ENCODE peak calls at places on chromosomes 2 and 18, in four cellular contexts. L, J, Z and Y are unnamed samples.

GRCh38 chr2:217429981-217430500 is 570.2 kb upstream of the TNP1 start:
- DNase-seq in L (no peak), J (no peak), Z (no peak), Y (no peak)

GRCh38 chr18:11866764-11867163 is 15.6 kb downstream of the CHMP1B start:
- DNase-seq in L (no peak), J (no peak), Z (no peak), Y (peak; percentile 38)

GRCh38 chr2:146374505-146374904 is 1470.3 kb upstream of the ACVR2A start:
- DNase-seq in L (no peak), J (no peak), Z (no peak), Y (no peak)

GRCh38 chr2:8719528-8719927 is 37.7 kb downstream of the ID2 start:
- DNase-seq in L (no peak), J (no peak), Z (no peak), Y (no peak)

GRCh38 chr2:39380525-39381150 is 56.4 kb downstream of the MAP4K3 start:
- DNase-seq in L (no peak), J (no peak), Z (no peak), Y (no peak)

GRCh38 chr18:8776013-8776515 is 70.7 kb downstream of the MTCL1 start:
- DNase-seq in L (no peak), J (no peak), Z (no peak), Y (no peak)

GRCh38 chr2:157468931-157469708 is 25.2 kb upstream of the CYTIP start:
- DNase-seq in L (peak; percentile 95), J (no peak), Z (no peak), Y (no peak)

GRCh38 chr2:224983719-224984388 is 58.4 kb downstream of the DOCK10 start:
- DNase-seq in L (no peak), J (no peak), Z (no peak), Y (no peak)

GRCh38 chr2:239399404-239399999 is 1.3 kb downstream of the HDAC4 start:
- DNase-seq in L (no peak), J (no peak), Z (peak; percentile 75), Y (peak; percentile 10)

GRCh38 chr2:237280937-237281336 is 133.0 kb downstream of the COL6A3 start:
- DNase-seq in L (no peak), J (no peak), Z (no peak), Y (no peak)

GRCh38 chr2:88181511-88181910 is 11.4 kb downstream of the THNSL2 start:
- DNase-seq in L (no peak), J (no peak), Z (no peak), Y (no peak)

GRCh38 chr18:42929857-42930256 is 185.6 kb downstream of the RIT2 start:
- DNase-seq in L (no peak), J (no peak), Z (no peak), Y (no peak)

GRCh38 chr2:68284896-68285295 is 32.6 kb upstream of the PPP3R1 start:
- DNase-seq in L (no peak), J (no peak), Z (no peak), Y (no peak)

GRCh38 chr2:216082805-216083204 is 1.1 kb downstream of the TMEM169 start:
- DNase-seq in L (no peak), J (no peak), Z (peak; percentile 40), Y (no peak)

GRCh38 chr2:162686336-162686735 is 152.2 kb downstream of the KCNH7 start:
- DNase-seq in L (no peak), J (no peak), Z (no peak), Y (no peak)

GRCh38 chr18:73691118-73691517 is 456.5 kb downstream of the FBXO15 start:
- DNase-seq in L (no peak), J (no peak), Z (no peak), Y (no peak)

GRCh38 chr2:12791906-12792305 is 75.2 kb downstream of the TRIB2 start:
- DNase-seq in L (no peak), J (no peak), Z (no peak), Y (no peak)

GRCh38 chr2:45131587-45131986 is 122.3 kb upstream of the SIX2 start:
- DNase-seq in L (no peak), J (no peak), Z (no peak), Y (no peak)

GRCh38 chr2:137708311-137708710 is 256.0 kb upstream of the HNMT start:
- DNase-seq in L (no peak), J (no peak), Z (no peak), Y (no peak)

GRCh38 chr2:172196768-172197322 is 94.1 kb upstream of the DLX2 start:
- DNase-seq in L (no peak), J (no peak), Z (no peak), Y (no peak)

GRCh38 chr2:66430906-66431619 is 3.9 kb upstream of the MEIS1 start:
- DNase-seq in L (no peak), J (no peak), Z (no peak), Y (no peak)

DNA sequence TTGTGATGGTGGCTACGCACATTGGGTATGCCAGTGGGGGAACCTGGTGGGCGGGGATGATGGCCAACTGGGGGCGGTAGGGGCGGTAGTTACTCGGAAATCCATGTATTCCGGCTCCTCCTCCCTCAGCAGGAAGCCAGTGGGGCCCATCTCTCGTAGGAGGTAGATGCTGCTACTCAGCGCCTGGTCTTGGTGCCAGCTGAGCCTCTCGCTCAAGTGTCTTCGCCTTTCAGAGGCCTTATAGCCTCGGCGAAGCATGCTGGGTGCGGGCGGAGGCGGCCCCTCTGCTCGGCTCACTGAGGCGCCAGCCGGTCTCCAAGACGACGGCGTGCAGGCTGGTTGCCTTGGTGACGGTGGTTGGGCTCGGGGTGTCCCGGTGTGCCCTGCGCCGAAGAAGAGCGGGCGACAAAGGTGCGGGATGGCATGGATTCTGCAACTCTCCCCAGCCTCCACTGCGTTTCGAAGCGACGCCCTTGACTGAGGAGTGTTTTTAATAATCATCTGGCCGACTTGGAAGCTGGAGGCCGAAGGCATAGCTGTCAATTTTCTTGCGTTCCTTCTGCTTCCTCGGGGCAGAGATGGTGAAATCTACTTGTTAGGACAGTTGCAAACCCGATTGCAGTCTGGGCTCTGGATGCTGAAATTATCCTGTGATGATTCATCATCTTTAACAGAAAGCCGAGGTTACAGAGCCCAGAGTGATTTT is at the start of gene ZSWIM2:
- DNase-seq in L (no peak), J (peak; percentile 72), Z (peak; percentile 19), Y (no peak)
- TF ChIP-seq HDAC6 in L (no peak), J (no peak), Z (no peak), Y (no peak)

GRCh38 chr18:48963555-48964480 is 13.1 kb upstream of the SMAD7 start:
- DNase-seq in L (no peak), J (no peak), Z (no peak), Y (no peak)

GRCh38 chr18:48962252-48962856 is 11.6 kb upstream of the SMAD7 start:
- DNase-seq in L (no peak), J (no peak), Z (no peak), Y (no peak)

GRCh38 chr18:48959921-48960920 is 9.5 kb upstream of the SMAD7 start:
- DNase-seq in L (no peak), J (peak; percentile 95), Z (no peak), Y (no peak)

GRCh38 chr18:48961547-48961946 is 10.8 kb upstream of the SMAD7 start:
- DNase-seq in L (no peak), J (no peak), Z (no peak), Y (no peak)

DNA sequence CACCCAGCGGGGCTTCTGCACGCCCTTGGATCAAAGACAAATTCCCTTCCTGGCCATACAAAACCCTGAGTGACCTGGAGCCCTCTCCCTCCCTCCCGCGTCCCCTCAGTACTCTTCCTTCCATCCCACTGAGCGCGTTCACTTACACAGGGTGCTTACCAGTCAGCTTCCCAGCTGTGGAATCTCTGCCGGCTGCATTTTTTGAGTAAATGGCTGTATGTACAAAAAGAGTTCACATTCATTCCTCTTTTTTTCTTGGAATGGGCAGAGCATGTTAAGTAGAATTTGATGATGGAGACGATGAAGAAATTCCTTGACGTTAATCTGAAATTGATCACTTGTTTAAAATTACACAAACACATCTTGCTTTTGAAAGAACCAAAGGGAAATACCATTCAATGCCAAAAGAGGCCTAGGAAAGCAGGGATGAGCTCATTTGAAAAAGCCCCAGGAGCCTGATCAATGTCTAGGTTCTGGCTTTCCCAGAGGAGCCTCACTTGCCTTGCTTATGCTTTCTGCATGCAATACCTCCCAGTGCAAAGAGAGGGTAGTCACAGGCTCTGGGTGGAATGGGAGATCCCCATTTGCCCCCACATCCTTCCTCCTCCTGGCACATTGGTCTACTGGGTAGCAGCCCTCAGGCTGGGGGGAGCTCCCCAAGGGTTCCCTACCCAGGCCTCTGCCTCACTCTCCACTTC is 12.2 kb upstream of the SMAD7 start:
- DNase-seq in L (no peak), J (no peak), Z (no peak), Y (no peak)
- TF ChIP-seq HDAC6 in L (no peak), J (no peak), Z (no peak), Y (no peak)

GRCh38 chr2:72607189-72607588 is 218.6 kb downstream of the EXOC6B start:
- DNase-seq in L (no peak), J (no peak), Z (no peak), Y (no peak)

GRCh38 chr2:72613931-72614330 is 211.9 kb downstream of the EXOC6B start:
- DNase-seq in L (no peak), J (no peak), Z (no peak), Y (no peak)

DNA sequence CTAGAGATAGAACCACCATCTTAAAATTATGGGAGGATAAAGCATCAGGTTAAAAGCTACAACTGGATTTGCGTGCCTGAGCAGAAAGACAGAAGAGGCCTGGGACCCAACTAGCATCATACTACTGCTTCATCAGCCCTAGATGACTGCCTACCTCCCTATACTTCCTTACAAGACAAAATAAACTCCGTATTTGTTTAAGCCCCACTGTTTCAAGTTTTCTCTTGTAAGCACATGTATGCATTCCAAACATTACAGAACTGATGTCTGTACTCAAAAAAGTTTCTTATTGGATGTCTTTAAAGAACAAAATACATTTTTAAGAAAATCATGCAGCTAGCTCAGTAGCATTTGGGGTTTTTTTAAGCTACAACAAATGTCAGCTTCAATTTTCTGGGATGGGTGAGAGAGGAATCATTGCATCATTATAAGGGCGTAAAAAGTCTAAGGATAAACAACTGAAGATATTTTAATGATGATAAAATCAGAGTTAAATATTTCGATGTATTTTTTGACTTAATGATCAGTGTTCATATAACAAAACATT is 213.1 kb downstream of the EXOC6B start:
- DNase-seq in L (no peak), J (no peak), Z (no peak), Y (no peak)
- TF ChIP-seq HDAC6 in L (no peak), J (no peak), Z (no peak), Y (no peak)

GRCh38 chr2:169362346-169363026 is at the start of gene LRP2:
- DNase-seq in L (no peak), J (no peak), Z (peak; percentile 15), Y (no peak)

GRCh38 chr2:169363570-169364150 is 1.3 kb upstream of the LRP2 start:
- DNase-seq in L (no peak), J (no peak), Z (no peak), Y (peak; percentile 27)

GRCh38 chr2:169361706-169362345 is 508 bp downstream of the LRP2 start:
- DNase-seq in L (no peak), J (no peak), Z (no peak), Y (peak; percentile 22)

GRCh38 chr2:169363027-169363569 is 764 bp upstream of the LRP2 start:
- DNase-seq in L (no peak), J (no peak), Z (no peak), Y (no peak)

DNA sequence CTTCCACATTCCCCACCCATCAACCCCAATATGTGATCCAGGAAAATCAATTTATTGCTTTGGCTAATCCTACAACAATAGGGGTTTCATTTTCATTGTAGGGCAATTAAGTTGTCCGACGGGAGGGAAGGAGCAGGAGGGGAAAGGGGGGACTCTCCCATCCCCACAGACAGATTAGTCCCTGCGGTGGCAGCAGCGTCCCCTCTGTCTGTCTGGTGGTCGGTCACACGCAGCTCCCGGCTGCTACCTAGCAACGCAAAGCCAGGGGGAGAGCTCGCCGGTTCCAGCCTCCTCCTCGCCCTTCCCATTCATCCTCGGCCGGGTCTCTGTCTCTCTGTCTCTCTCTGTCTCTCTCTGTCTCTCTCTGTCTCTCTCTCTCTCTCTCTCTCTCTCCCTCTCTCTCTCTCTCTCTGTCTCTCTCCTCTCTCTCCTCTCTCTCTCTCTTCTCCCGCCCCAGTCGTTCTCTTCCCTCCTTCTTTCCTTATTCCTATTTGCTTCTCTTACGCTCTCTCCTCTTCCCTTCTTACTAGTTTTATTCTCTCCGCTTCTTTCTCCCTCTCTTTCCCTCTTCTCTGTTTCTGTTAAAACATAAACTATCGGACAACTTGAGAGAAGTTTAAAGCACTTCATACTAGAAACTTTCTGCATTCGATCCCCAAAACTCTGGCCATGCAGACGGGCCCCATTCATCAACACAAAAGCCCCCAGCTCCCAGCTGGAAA is 1.2 kb downstream of the LRP2 start:
- DNase-seq in L (no peak), J (no peak), Z (no peak), Y (no peak)
- TF ChIP-seq HDAC6 in L (no peak), J (no peak), Z (no peak), Y (no peak)